ENCODE peak calls at places on chromosome 2, in six cellular contexts. One of them, this sample, is unnamed.
A peak's percentile ranks its signal among the peaks of the same experiment; 100 is the strongest.

GRCh38 chr2:108182489-108182888 is 57.3 kb upstream of the SULT1C3 start:
- DNase-seq in left ventricle myocardium inferior: no peak
- DNase-seq in BE2C: peak; percentile 29
- DNase-seq in body of pancreas: no peak
- DNase-seq in CD8-positive, alpha-beta T cell: no peak
- DNase-seq in IMR-90: no peak
- DNase-seq in this sample: peak; percentile 60

GRCh38 chr2:52343010-52343409 is 1311.1 kb upstream of the NRXN1 start:
- DNase-seq in left ventricle myocardium inferior: no peak
- DNase-seq in BE2C: no peak
- DNase-seq in body of pancreas: no peak
- DNase-seq in CD8-positive, alpha-beta T cell: no peak
- DNase-seq in IMR-90: no peak
- DNase-seq in this sample: no peak

GRCh38 chr2:235567842-235568241 is 74.0 kb downstream of the AGAP1 start:
- DNase-seq in left ventricle myocardium inferior: no peak
- DNase-seq in BE2C: no peak
- DNase-seq in body of pancreas: no peak
- DNase-seq in CD8-positive, alpha-beta T cell: no peak
- DNase-seq in IMR-90: no peak
- DNase-seq in this sample: no peak

GRCh38 chr2:229920011-229920781 is 1.6 kb downstream of the TRIP12 start:
- DNase-seq in left ventricle myocardium inferior: no peak
- DNase-seq in BE2C: no peak
- DNase-seq in body of pancreas: peak; percentile 23
- DNase-seq in CD8-positive, alpha-beta T cell: peak; percentile 19
- DNase-seq in IMR-90: no peak
- DNase-seq in this sample: peak; percentile 9

GRCh38 chr2:27211241-27211942 is 449 bp upstream of the ATRAID start:
- DNase-seq in left ventricle myocardium inferior: no peak
- DNase-seq in BE2C: no peak
- DNase-seq in body of pancreas: no peak
- DNase-seq in CD8-positive, alpha-beta T cell: no peak
- DNase-seq in IMR-90: no peak
- DNase-seq in this sample: peak; percentile 79

GRCh38 chr2:46071074-46071473 is 226.1 kb upstream of the EPAS1 start:
- DNase-seq in left ventricle myocardium inferior: no peak
- DNase-seq in BE2C: no peak
- DNase-seq in body of pancreas: no peak
- DNase-seq in CD8-positive, alpha-beta T cell: no peak
- DNase-seq in IMR-90: no peak
- DNase-seq in this sample: no peak

GRCh38 chr2:176729706-176730569 is 460.7 kb downstream of the MTX2 start:
- DNase-seq in left ventricle myocardium inferior: peak; percentile 23
- DNase-seq in BE2C: peak; percentile 12
- DNase-seq in body of pancreas: peak; percentile 77
- DNase-seq in CD8-positive, alpha-beta T cell: no peak
- DNase-seq in IMR-90: no peak
- DNase-seq in this sample: no peak

GRCh38 chr2:229401126-229401865 is 130.2 kb upstream of the PID1 start:
- DNase-seq in left ventricle myocardium inferior: no peak
- DNase-seq in BE2C: no peak
- DNase-seq in body of pancreas: no peak
- DNase-seq in CD8-positive, alpha-beta T cell: no peak
- DNase-seq in IMR-90: no peak
- DNase-seq in this sample: no peak

GRCh38 chr2:107412981-107413380 is 413.7 kb upstream of the RGPD4 start:
- DNase-seq in left ventricle myocardium inferior: no peak
- DNase-seq in BE2C: no peak
- DNase-seq in body of pancreas: no peak
- DNase-seq in CD8-positive, alpha-beta T cell: no peak
- DNase-seq in IMR-90: no peak
- DNase-seq in this sample: no peak

GRCh38 chr2:126990200-126990599 is 91.5 kb downstream of the TEX51 start:
- DNase-seq in left ventricle myocardium inferior: no peak
- DNase-seq in BE2C: no peak
- DNase-seq in body of pancreas: no peak
- DNase-seq in CD8-positive, alpha-beta T cell: no peak
- DNase-seq in IMR-90: no peak
- DNase-seq in this sample: no peak

GRCh38 chr2:226738191-226738820 is 61.3 kb downstream of the IRS1 start:
- DNase-seq in left ventricle myocardium inferior: no peak
- DNase-seq in BE2C: no peak
- DNase-seq in body of pancreas: no peak
- DNase-seq in CD8-positive, alpha-beta T cell: no peak
- DNase-seq in IMR-90: no peak
- DNase-seq in this sample: no peak

GRCh38 chr2:225120175-225120574 is 77.9 kb upstream of the DOCK10 start:
- DNase-seq in left ventricle myocardium inferior: no peak
- DNase-seq in BE2C: peak; percentile 7
- DNase-seq in body of pancreas: no peak
- DNase-seq in CD8-positive, alpha-beta T cell: no peak
- DNase-seq in IMR-90: peak; percentile 67
- DNase-seq in this sample: no peak

GRCh38 chr2:43262239-43262638 is 35.8 kb upstream of the ZFP36L2 start:
- DNase-seq in left ventricle myocardium inferior: no peak
- DNase-seq in BE2C: no peak
- DNase-seq in body of pancreas: no peak
- DNase-seq in CD8-positive, alpha-beta T cell: no peak
- DNase-seq in IMR-90: peak; percentile 29
- DNase-seq in this sample: no peak

GRCh38 chr2:162403884-162404283 is 60.0 kb downstream of the GCA start:
- DNase-seq in left ventricle myocardium inferior: no peak
- DNase-seq in BE2C: no peak
- DNase-seq in body of pancreas: peak; percentile 5
- DNase-seq in CD8-positive, alpha-beta T cell: no peak
- DNase-seq in IMR-90: peak; percentile 17
- DNase-seq in this sample: no peak

GRCh38 chr2:19651466-19651865 is 250.3 kb downstream of the TTC32 start:
- DNase-seq in left ventricle myocardium inferior: no peak
- DNase-seq in BE2C: no peak
- DNase-seq in body of pancreas: no peak
- DNase-seq in CD8-positive, alpha-beta T cell: no peak
- DNase-seq in IMR-90: no peak
- DNase-seq in this sample: no peak

GRCh38 chr2:48423376-48423775 is 106.6 kb upstream of the STON1 start:
- DNase-seq in left ventricle myocardium inferior: no peak
- DNase-seq in BE2C: no peak
- DNase-seq in body of pancreas: no peak
- DNase-seq in CD8-positive, alpha-beta T cell: no peak
- DNase-seq in IMR-90: peak; percentile 93
- DNase-seq in this sample: no peak

GRCh38 chr2:157732596-157732995 is 103.9 kb upstream of the ACVR1C start:
- DNase-seq in left ventricle myocardium inferior: no peak
- DNase-seq in BE2C: no peak
- DNase-seq in body of pancreas: no peak
- DNase-seq in CD8-positive, alpha-beta T cell: no peak
- DNase-seq in IMR-90: peak; percentile 23
- DNase-seq in this sample: no peak

GRCh38 chr2:207051345-207051959 is 112.1 kb downstream of the CPO start:
- DNase-seq in left ventricle myocardium inferior: no peak
- DNase-seq in BE2C: no peak
- DNase-seq in body of pancreas: no peak
- DNase-seq in CD8-positive, alpha-beta T cell: no peak
- DNase-seq in IMR-90: peak; percentile 65
- DNase-seq in this sample: no peak

GRCh38 chr2:108271691-108272253 is 16.9 kb upstream of the SULT1C2 start:
- DNase-seq in left ventricle myocardium inferior: no peak
- DNase-seq in BE2C: no peak
- DNase-seq in body of pancreas: no peak
- DNase-seq in CD8-positive, alpha-beta T cell: no peak
- DNase-seq in IMR-90: peak; percentile 84
- DNase-seq in this sample: no peak

GRCh38 chr2:158931577-158931976 is 36.9 kb upstream of the TANC1 start:
- DNase-seq in left ventricle myocardium inferior: no peak
- DNase-seq in BE2C: no peak
- DNase-seq in body of pancreas: no peak
- DNase-seq in CD8-positive, alpha-beta T cell: no peak
- DNase-seq in IMR-90: peak; percentile 87
- DNase-seq in this sample: no peak

GRCh38 chr2:40106061-40106460 is 327.0 kb upstream of the THUMPD2 start:
- DNase-seq in left ventricle myocardium inferior: no peak
- DNase-seq in BE2C: no peak
- DNase-seq in body of pancreas: no peak
- DNase-seq in CD8-positive, alpha-beta T cell: no peak
- DNase-seq in IMR-90: peak; percentile 33
- DNase-seq in this sample: no peak

GRCh38 chr2:30707304-30707903 is 99.8 kb downstream of the CAPN13 start:
- DNase-seq in left ventricle myocardium inferior: no peak
- DNase-seq in BE2C: no peak
- DNase-seq in body of pancreas: no peak
- DNase-seq in CD8-positive, alpha-beta T cell: no peak
- DNase-seq in IMR-90: no peak
- DNase-seq in this sample: no peak

DNA sequence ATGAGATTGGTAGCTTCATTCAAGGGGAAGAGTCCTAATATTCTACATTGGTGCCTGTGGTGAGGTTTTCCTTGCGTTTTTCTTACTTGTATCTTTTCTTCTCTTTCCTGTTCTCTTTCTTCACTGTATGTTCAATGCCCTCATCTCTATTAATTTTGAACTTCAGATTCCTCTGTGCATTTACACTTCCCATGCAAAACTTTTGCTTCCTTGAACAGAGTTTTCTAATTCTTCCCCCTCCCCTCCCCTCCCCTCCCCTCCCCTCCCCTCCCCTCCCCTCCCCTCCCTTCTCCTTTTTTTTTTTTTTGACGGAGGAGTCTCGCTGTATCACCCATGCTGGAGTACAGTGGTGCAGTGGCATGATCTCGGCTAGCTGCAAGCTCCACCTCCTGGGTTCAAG is 388.3 kb downstream of the LRRTM1 start:
- DNase-seq in left ventricle myocardium inferior: no peak
- DNase-seq in BE2C: no peak
- DNase-seq in body of pancreas: no peak
- DNase-seq in CD8-positive, alpha-beta T cell: no peak
- DNase-seq in IMR-90: no peak
- DNase-seq in this sample: no peak
- H3K36me3 ChIP-seq in left ventricle myocardium inferior: no peaks in the 10 kb centered on the region
- H3K36me3 ChIP-seq in BE2C: no peaks in the 10 kb centered on the region
- H3K36me3 ChIP-seq in body of pancreas: no peaks in the 10 kb centered on the region
- H3K36me3 ChIP-seq in CD8-positive, alpha-beta T cell: no peaks in the 10 kb centered on the region
- H3K36me3 ChIP-seq in IMR-90: no peaks in the 10 kb centered on the region
- H3K36me3 ChIP-seq in this sample: no peaks in the 10 kb centered on the region

DNA sequence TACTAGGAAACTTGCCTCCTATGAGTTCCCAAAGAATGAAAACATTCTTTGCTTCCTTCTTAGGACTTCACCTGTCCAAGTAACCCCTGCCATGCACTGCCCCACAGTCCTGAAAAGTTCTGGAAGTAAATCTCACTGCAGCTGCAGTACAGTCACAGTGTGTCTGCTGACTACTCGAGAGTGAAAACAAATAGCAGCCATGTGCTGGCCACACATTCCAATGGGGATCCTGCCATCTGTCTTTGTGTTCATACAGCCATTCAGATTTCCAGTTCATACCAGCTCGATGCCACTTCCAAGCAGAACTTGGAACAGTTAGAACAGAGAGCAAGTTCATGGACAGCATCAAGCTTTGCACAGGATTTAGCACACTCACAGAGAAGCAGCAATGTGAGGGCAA is 629.9 kb upstream of the ACVR2A start:
- DNase-seq in left ventricle myocardium inferior: no peak
- DNase-seq in BE2C: no peak
- DNase-seq in body of pancreas: no peak
- DNase-seq in CD8-positive, alpha-beta T cell: no peak
- DNase-seq in IMR-90: no peak
- DNase-seq in this sample: no peak
- H3K9me3 ChIP-seq in left ventricle myocardium inferior: peaks cover 33% of the 10 kb centered on the region
- H3K9me3 ChIP-seq in BE2C: no peaks in the 10 kb centered on the region
- H3K9me3 ChIP-seq in body of pancreas: no peaks in the 10 kb centered on the region
- H3K9me3 ChIP-seq in CD8-positive, alpha-beta T cell: no peaks in the 10 kb centered on the region
- H3K9me3 ChIP-seq in IMR-90: peaks cover 5% of the 10 kb centered on the region
- H3K9me3 ChIP-seq in this sample: peaks cover 2% of the 10 kb centered on the region

DNA sequence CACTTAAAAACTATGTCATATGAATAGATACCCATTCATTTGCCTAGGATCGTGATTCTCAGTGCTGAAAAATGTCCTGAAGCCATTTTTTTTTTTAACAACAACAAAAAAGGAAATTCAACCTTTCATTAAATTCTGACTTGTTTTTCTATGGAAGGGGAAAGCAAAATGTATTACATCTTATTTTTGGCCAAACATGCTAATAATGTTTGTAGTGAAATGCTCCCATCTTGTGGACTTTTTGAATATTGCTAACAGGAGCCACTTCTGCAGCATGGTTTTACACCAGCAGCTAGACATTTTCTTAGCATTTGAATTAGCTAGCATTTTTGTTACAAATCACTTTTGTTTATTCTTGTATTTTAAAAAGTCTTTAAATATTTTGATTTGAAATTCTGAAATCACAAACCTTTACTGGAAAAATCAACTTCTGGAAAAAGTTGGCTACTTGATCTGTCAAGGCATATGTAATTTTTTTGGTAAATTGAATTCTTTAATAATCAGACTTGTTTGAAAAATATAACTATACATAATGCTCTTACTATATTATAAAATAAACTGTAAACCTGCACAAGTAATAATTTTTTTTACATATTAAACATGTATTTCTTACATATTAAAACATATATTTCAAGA is 75.8 kb downstream of the KIDINS220 start:
- DNase-seq in left ventricle myocardium inferior: no peak
- DNase-seq in BE2C: no peak
- DNase-seq in body of pancreas: no peak
- DNase-seq in CD8-positive, alpha-beta T cell: no peak
- DNase-seq in IMR-90: peak; percentile 60
- DNase-seq in this sample: no peak
- H3K36me3 ChIP-seq in left ventricle myocardium inferior: peaks cover 34% of the 10 kb centered on the region
- H3K36me3 ChIP-seq in BE2C: peaks cover under 1% of the 10 kb centered on the region
- H3K36me3 ChIP-seq in body of pancreas: no peaks in the 10 kb centered on the region
- H3K36me3 ChIP-seq in CD8-positive, alpha-beta T cell: no peaks in the 10 kb centered on the region
- H3K36me3 ChIP-seq in IMR-90: peaks cover 13% of the 10 kb centered on the region
- H3K36me3 ChIP-seq in this sample: no peaks in the 10 kb centered on the region

GRCh38 chr2:16058747-16059358 is 118.5 kb downstream of the MYCN start:
- DNase-seq in left ventricle myocardium inferior: no peak
- DNase-seq in BE2C: peak; percentile 97
- DNase-seq in body of pancreas: no peak
- DNase-seq in CD8-positive, alpha-beta T cell: no peak
- DNase-seq in IMR-90: no peak
- DNase-seq in this sample: no peak
- H3K9me3 ChIP-seq in left ventricle myocardium inferior: peaks cover 10% of the 10 kb centered on the region
- H3K9me3 ChIP-seq in BE2C: peaks cover 57% of the 10 kb centered on the region
- H3K9me3 ChIP-seq in body of pancreas: no peaks in the 10 kb centered on the region
- H3K9me3 ChIP-seq in CD8-positive, alpha-beta T cell: peaks cover 6% of the 10 kb centered on the region
- H3K9me3 ChIP-seq in IMR-90: peaks cover 27% of the 10 kb centered on the region
- H3K9me3 ChIP-seq in this sample: peaks cover 8% of the 10 kb centered on the region